ENCODE peak calls at places on chromosomes 4 and X, in nine cellular contexts. V is astrocyte, S is SJSA1, W is lung, C is mammary epithelial cell, U is brain microvascular endothelial cell, F is HCT116, A is testis, Y is OCI-LY7. X is an unnamed sample.

GRCh38 chr4:177419416-177419815 is 22.8 kb downstream of the AGA start:
- DNase-seq in Y (no peak), F (no peak), C (no peak), S (no peak), A (no peak), W (no peak), V (no peak), U (no peak), X (no peak)

GRCh38 chr4:60619531-60620305 is 580.4 kb upstream of the ADGRL3 start:
- DNase-seq in F (no peak), Y (no peak), A (no peak), W (no peak), S (peak), V (peak), U (peak), C (no peak), X (no peak)

GRCh38 chrX:25049347-25049746 is 33.6 kb upstream of the ARX start:
- DNase-seq in C (peak), Y (no peak), A (no peak), V (no peak), W (no peak), S (no peak), F (no peak), U (peak), X (no peak)

GRCh38 chrX:47321386-47321785 is 49.0 kb upstream of the ZNF157 start:
- DNase-seq in F (no peak), Y (no peak), W (peak), C (peak), V (peak), U (peak), S (no peak), A (peak), X (peak)

GRCh38 chrX:7054219-7055206 is 93.0 kb upstream of the STS start:
- DNase-seq in W (no peak), C (no peak), V (no peak), Y (no peak), S (no peak), F (no peak), A (no peak), U (no peak), X (no peak)

GRCh38 chrX:7215842-7216241 is 67.9 kb upstream of the PUDP start:
- DNase-seq in C (no peak), Y (no peak), U (no peak), F (no peak), W (no peak), V (peak), S (no peak), A (no peak), X (no peak)

GRCh38 chr4:151488968-151489367 is 80.0 kb downstream of the FHIP1A start:
- DNase-seq in V (no peak), C (no peak), Y (no peak), F (no peak), W (no peak), A (no peak), S (no peak), U (no peak), X (peak)

GRCh38 chrX:130799393-130799792 is 103.6 kb downstream of the ENOX2 start:
- DNase-seq in F (no peak), W (no peak), U (peak), V (peak), A (no peak), C (peak), Y (no peak), S (no peak), X (no peak)

GRCh38 chr4:158459085-158459820 is 62.4 kb upstream of the RXFP1 start:
- DNase-seq in A (no peak), C (peak), F (no peak), U (no peak), S (no peak), W (no peak), Y (no peak), V (no peak), X (peak)

GRCh38 chr4:54384563-54384962 is 155.5 kb downstream of the PDGFRA start:
- DNase-seq in W (no peak), U (peak), Y (peak), C (peak), A (peak), F (peak), S (no peak), V (peak), X (peak)

GRCh38 chr4:20359692-20360091 is 108.0 kb downstream of the SLIT2 start:
- DNase-seq in C (no peak), U (no peak), S (no peak), V (no peak), F (no peak), A (no peak), Y (peak), W (no peak), X (no peak)

GRCh38 chr4:183098723-183099536 is at the start of gene WWC2:
- DNase-seq in U (peak), S (peak), V (peak), A (peak), C (peak), Y (no peak), W (peak), F (peak), X (peak)

GRCh38 chr4:157607996-157608395 is 387.5 kb downstream of the GRIA2 start:
- DNase-seq in F (no peak), A (no peak), S (no peak), C (no peak), W (no peak), Y (no peak), U (no peak), V (no peak), X (no peak)

GRCh38 chr4:107519057-107519456 is 201.0 kb downstream of the PAPSS1 start:
- DNase-seq in A (peak), V (no peak), F (peak), W (no peak), C (peak), S (peak), U (peak), Y (peak), X (peak)

GRCh38 chr4:11423465-11423864 is 5.2 kb downstream of the HS3ST1 start:
- DNase-seq in Y (no peak), A (peak), S (no peak), C (no peak), V (no peak), U (no peak), F (no peak), W (no peak), X (peak)
- H3K27ac ChIP-seq in Y (no peak), A (peak), S (no peak), C (no peak), V (no peak), U (no peak), F (no peak), W (no peak), X (no peak)

GRCh38 chrX:105567046-105567445 is 255.3 kb upstream of the NRK start:
- DNase-seq in S (no peak), Y (no peak), C (no peak), V (no peak), F (no peak), W (no peak), U (no peak), A (no peak), X (no peak)
- H3K27ac ChIP-seq in S (no peak), Y (no peak), C (no peak), V (no peak), F (no peak), W (no peak), U (no peak), A (no peak), X (no peak)

DNA sequence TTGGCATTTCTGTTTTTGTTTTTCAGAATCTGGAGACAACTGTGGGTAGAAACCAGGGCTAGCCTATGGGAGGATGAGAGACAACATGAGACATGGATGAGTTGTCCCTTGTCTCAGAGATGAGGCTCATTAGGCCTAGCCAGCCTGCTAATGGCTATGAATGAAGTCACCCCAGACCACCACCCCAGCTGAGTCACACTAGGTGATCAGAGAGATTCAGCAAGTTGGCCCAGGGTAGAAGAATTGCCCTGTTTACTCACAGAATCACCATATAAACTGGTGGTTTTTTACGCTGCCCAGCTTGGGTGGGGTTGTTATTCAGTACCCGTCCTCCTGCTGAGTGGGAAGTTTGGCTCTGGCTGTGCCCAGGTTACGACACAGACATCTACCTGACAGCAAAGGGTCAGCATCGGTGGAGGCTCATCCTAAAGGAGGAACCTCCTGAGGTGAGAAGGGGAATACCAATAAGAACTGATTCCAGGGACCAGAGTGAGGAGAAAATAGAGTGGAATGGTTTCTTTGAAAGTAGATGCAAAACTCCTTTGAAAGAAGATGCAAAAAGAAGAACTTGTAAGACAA is 17.2 kb upstream of the ARSJ start:
- DNase-seq in U (no peak), W (no peak), Y (no peak), S (peak), A (no peak), V (no peak), F (no peak), C (peak), X (peak)
- H3K27ac ChIP-seq in U (no peak), W (no peak), Y (no peak), S (no peak), A (no peak), V (no peak), F (no peak), C (peak), X (no peak)

GRCh38 chr4:72473434-72473900 is 95.6 kb downstream of the ADAMTS3 start:
- DNase-seq in F (no peak), W (no peak), U (peak), A (no peak), Y (no peak), S (no peak), V (no peak), C (peak), X (no peak)
- H3K27ac ChIP-seq in F (no peak), W (no peak), U (peak), A (no peak), Y (no peak), S (no peak), V (no peak), C (no peak), X (no peak)

GRCh38 chrX:129678881-129679195 is 24.1 kb upstream of the APLN start:
- DNase-seq in Y (no peak), U (no peak), A (no peak), C (no peak), F (no peak), V (no peak), S (no peak), W (no peak), X (no peak)
- H3K27ac ChIP-seq in Y (no peak), U (no peak), A (no peak), C (no peak), F (no peak), V (no peak), S (no peak), W (no peak), X (no peak)

GRCh38 chrX:154357205-154357604 is 17.2 kb downstream of the FLNA start:
- DNase-seq in C (no peak), S (no peak), U (no peak), V (no peak), A (no peak), Y (no peak), W (no peak), F (no peak), X (no peak)

GRCh38 chrX:154360155-154360713 is 14.2 kb downstream of the FLNA start:
- DNase-seq in S (no peak), W (no peak), U (no peak), C (no peak), F (no peak), A (no peak), Y (no peak), V (no peak), X (no peak)

GRCh38 chrX:154358011-154358410 is 16.4 kb downstream of the FLNA start:
- DNase-seq in C (no peak), Y (no peak), A (no peak), F (no peak), S (no peak), V (no peak), W (no peak), U (no peak), X (no peak)

GRCh38 chrX:154358829-154359228 is 15.6 kb downstream of the FLNA start:
- DNase-seq in Y (no peak), U (no peak), A (no peak), F (no peak), V (no peak), S (no peak), W (no peak), C (no peak), X (no peak)

GRCh38 chrX:154359362-154360154 is 14.9 kb downstream of the FLNA start:
- DNase-seq in Y (no peak), A (no peak), W (no peak), F (no peak), S (no peak), C (no peak), U (no peak), V (no peak), X (no peak)
- H3K27ac ChIP-seq in Y (no peak), A (no peak), W (peak), F (no peak), S (no peak), C (no peak), U (no peak), V (no peak), X (no peak)

X was measured in endodermal cell.